ENCODE peak calls at places on chromosomes 3 and 15, in four cellular contexts. L, F, U and Y are unnamed samples. For H3K27me3, H3K4me1 and H3K36me3, the result is how much of the 10 kb centered on the place peaks cover.

GRCh38 chr3:39491014-39491413 is 23.5 kb downstream of the MOBP start:
- DNase-seq in L (no peak), F (no peak), U (no peak), Y (no peak)

GRCh38 chr15:68342351-68342750 is 64.8 kb downstream of the FEM1B start:
- DNase-seq in L (no peak), F (no peak), U (no peak), Y (peak)

GRCh38 chr3:49351521-49352011 is 6.6 kb downstream of the GPX1 start:
- DNase-seq in L (peak), F (no peak), U (no peak), Y (no peak)

GRCh38 chr3:69866988-69867720 is 127.9 kb downstream of the MITF start:
- DNase-seq in L (peak), F (no peak), U (no peak), Y (no peak)

GRCh38 chr3:107927361-107928083 is 163.3 kb downstream of the CD47 start:
- DNase-seq in L (peak), F (peak), U (peak), Y (peak)

GRCh38 chr3:168581718-168582332 is 486.1 kb upstream of the GOLIM4 start:
- DNase-seq in L (peak), F (no peak), U (no peak), Y (no peak)

GRCh38 chr15:97978408-97979130 is 18.1 kb downstream of the ARRDC4 start:
- DNase-seq in L (peak), F (no peak), U (no peak), Y (no peak)

GRCh38 chr15:67824900-67825879 is at the start of gene SKOR1:
- DNase-seq in L (peak), F (no peak), U (no peak), Y (no peak)

GRCh38 chr3:134650431-134651346 is at the start of gene KY:
- DNase-seq in L (peak), F (peak), U (peak), Y (no peak)

GRCh38 chr3:71955549-71956373 is 170.8 kb upstream of the PROK2 start:
- DNase-seq in L (peak), F (peak), U (peak), Y (peak)

GRCh38 chr3:139870000-139870675 is 64.8 kb upstream of the CLSTN2 start:
- DNase-seq in L (no peak), F (no peak), U (no peak), Y (no peak)

GRCh38 chr3:141129049-141130038 is 78.2 kb downstream of the SPSB4 start:
- DNase-seq in L (no peak), F (peak), U (no peak), Y (peak)

GRCh38 chr15:28131946-28132345 is 32.8 kb upstream of the OCA2 start:
- DNase-seq in L (no peak), F (peak), U (no peak), Y (no peak)

GRCh38 chr3:105516972-105517371 is 150.3 kb downstream of the ALCAM start:
- DNase-seq in L (peak), F (no peak), U (no peak), Y (no peak)

GRCh38 chr3:192917258-192917507 is 473 bp downstream of the MB21D2 start:
- DNase-seq in L (no peak), F (no peak), U (no peak), Y (no peak)

GRCh38 chr15:69161878-69162213 is 1.4 kb downstream of the GLCE start:
- DNase-seq in L (no peak), F (no peak), U (no peak), Y (no peak)

GRCh38 chr3:193261970-193262369 is 20.9 kb downstream of the PLAAT1 start:
- DNase-seq in L (no peak), F (no peak), U (no peak), Y (no peak)

GRCh38 chr3:70829101-70829500 is 516.7 kb upstream of the MDFIC2 start:
- DNase-seq in L (no peak), F (no peak), U (no peak), Y (no peak)

GRCh38 chr3:150890320-150890719 is 14.9 kb downstream of the MINDY4B start:
- DNase-seq in L (no peak), F (no peak), U (no peak), Y (no peak)

GRCh38 chr3:126340081-126340511 is 17.1 kb downstream of the KLF15 start:
- DNase-seq in L (no peak), F (peak), U (peak), Y (peak)

GRCh38 chr3:184491867-184492615 is 69.5 kb upstream of the EPHB3 start:
- DNase-seq in L (no peak), F (no peak), U (peak), Y (no peak)

GRCh38 chr15:57654136-57654845 is 52.2 kb upstream of the POLR2M start:
- DNase-seq in L (no peak), F (no peak), U (no peak), Y (no peak)

GRCh38 chr15:81023483-81024264 is 23.0 kb downstream of the TLNRD1 start:
- DNase-seq in L (peak), F (peak), U (peak), Y (peak)

GRCh38 chr3:108036984-108037741 is 53.7 kb downstream of the CD47 start:
- DNase-seq in L (no peak), F (no peak), U (no peak), Y (no peak)

GRCh38 chr3:123229145-123229544 is 27.4 kb downstream of the SEC22A start:
- DNase-seq in L (peak), F (no peak), U (no peak), Y (no peak)

GRCh38 chr15:99616129-99616528 is 50.3 kb downstream of the MEF2A start:
- DNase-seq in L (no peak), F (no peak), U (no peak), Y (no peak)

GRCh38 chr3:170493712-170494182 is 75.1 kb downstream of the CLDN11 start:
- DNase-seq in L (no peak), F (no peak), U (no peak), Y (no peak)
- H3K27me3 ChIP-seq in L (under half), F (under half), U (under half), Y (under half)

GRCh38 chr3:177062052-177062732 is 135.1 kb downstream of the TBL1XR1 start:
- DNase-seq in L (no peak), F (no peak), U (no peak), Y (no peak)
- H3K4me1 ChIP-seq in L (under half), F (half or more), U (under half), Y (under half)

DNA sequence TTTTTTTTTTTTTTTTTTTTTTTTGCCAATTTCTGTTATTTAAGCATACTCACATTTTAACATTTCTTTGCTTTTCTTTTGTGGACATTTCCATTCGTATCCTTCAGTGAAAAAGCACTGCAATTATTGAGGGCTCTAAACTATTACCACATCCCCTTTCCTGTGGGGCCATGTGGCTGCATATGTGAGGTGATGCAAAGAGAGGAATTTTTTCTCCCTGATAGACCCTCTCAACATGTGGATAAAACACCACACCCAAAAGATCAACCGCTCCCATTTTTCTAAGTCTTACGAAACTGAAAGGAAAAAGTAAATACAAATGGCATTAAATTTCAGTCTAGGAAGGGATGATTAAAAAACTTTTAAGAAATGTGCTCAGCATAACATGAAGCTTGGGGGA is 68.8 kb downstream of the DNAJC13 start:
- DNase-seq in L (no peak), F (no peak), U (no peak), Y (no peak)
- H3K36me3 ChIP-seq in L (under half), F (half or more), U (under half), Y (half or more)

GRCh38 chr3:186352369-186352768 is 9.7 kb downstream of the DGKG start:
- DNase-seq in L (no peak), F (peak), U (no peak), Y (no peak)

GRCh38 chr3:186356152-186356551 is 5.9 kb downstream of the DGKG start:
- DNase-seq in L (no peak), F (peak), U (no peak), Y (no peak)

GRCh38 chr3:186359078-186359477 is 3.0 kb downstream of the DGKG start:
- DNase-seq in L (no peak), F (no peak), U (no peak), Y (no peak)

GRCh38 chr3:186354100-186354499 is 7.9 kb downstream of the DGKG start:
- DNase-seq in L (peak), F (peak), U (no peak), Y (no peak)
- H3K27me3 ChIP-seq in L (under half), F (under half), U (under half), Y (under half)

DNA sequence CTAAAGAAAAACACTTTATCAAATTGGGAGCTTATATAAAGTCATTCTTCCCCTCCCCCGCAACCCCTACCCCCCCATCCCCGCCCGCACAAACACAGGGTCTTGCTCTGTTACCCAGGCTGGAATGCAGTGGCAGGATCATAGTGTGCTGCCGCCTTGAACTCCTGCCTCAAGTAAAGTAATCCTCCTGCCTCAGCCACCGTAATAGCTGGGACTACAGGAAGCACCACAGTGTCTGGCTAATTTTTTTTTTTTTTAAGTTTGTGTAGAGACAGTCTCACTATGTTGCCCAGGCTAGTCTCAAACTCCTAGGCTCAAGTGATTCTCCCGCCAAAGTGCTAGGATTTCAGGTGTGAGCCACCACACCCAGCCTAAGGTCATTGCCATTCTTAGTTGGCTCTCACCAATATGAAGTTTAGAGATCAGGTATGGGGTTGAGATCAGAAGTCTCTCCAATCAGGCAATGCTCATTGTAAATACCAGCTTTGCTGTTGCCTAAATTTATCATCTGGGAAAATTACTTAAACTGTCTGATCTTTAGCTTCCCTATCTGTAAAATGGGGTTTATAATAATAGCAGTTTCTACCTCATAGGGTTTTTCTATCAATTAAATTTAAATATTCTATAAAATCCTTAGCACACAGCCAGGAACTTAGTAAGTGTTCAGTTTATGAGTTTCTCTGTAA is 60.3 kb downstream of the TGFBR2 start:
- DNase-seq in L (peak), F (no peak), U (no peak), Y (no peak)
- H3K4me1 ChIP-seq in L (under half), F (half or more), U (under half), Y (half or more)

GRCh38 chr3:14463330-14464216 is 61.2 kb downstream of the SLC6A6 start:
- DNase-seq in L (peak), F (no peak), U (no peak), Y (no peak)
- H3K36me3 ChIP-seq in L (under half), F (under half), U (under half), Y (half or more)

DNA sequence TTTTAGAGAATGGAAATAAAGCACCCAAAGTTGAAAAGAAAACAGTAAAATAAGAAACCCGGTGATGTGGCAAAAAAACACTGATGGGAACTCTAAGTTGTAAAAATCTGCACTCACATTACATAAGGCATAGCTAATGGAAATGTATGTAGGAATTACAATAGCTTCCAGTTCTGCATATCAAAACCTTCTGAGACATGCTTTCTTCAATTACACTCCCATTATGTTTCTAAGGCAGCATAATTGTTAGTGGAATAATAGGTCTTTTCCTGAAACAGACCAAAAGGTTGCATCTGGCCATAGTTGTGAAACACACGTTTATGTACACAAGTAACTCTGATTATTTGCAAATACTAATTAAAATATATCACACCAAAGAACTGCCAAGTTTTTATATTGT is 41.4 kb downstream of the SLC30A4 start:
- DNase-seq in L (no peak), F (no peak), U (no peak), Y (no peak)
- H3K27me3 ChIP-seq in L (under half), F (under half), U (under half), Y (under half)

GRCh38 chr3:195410546-195410945 is 32.3 kb downstream of the ACAP2 start:
- DNase-seq in L (no peak), F (no peak), U (no peak), Y (no peak)

GRCh38 chr3:195403841-195404408 is 38.9 kb downstream of the ACAP2 start:
- DNase-seq in L (no peak), F (no peak), U (no peak), Y (no peak)

GRCh38 chr3:195411831-195412230 is 31.0 kb downstream of the ACAP2 start:
- DNase-seq in L (no peak), F (no peak), U (no peak), Y (no peak)

GRCh38 chr3:195405646-195406045 is 37.2 kb downstream of the ACAP2 start:
- DNase-seq in L (no peak), F (no peak), U (no peak), Y (no peak)

DNA sequence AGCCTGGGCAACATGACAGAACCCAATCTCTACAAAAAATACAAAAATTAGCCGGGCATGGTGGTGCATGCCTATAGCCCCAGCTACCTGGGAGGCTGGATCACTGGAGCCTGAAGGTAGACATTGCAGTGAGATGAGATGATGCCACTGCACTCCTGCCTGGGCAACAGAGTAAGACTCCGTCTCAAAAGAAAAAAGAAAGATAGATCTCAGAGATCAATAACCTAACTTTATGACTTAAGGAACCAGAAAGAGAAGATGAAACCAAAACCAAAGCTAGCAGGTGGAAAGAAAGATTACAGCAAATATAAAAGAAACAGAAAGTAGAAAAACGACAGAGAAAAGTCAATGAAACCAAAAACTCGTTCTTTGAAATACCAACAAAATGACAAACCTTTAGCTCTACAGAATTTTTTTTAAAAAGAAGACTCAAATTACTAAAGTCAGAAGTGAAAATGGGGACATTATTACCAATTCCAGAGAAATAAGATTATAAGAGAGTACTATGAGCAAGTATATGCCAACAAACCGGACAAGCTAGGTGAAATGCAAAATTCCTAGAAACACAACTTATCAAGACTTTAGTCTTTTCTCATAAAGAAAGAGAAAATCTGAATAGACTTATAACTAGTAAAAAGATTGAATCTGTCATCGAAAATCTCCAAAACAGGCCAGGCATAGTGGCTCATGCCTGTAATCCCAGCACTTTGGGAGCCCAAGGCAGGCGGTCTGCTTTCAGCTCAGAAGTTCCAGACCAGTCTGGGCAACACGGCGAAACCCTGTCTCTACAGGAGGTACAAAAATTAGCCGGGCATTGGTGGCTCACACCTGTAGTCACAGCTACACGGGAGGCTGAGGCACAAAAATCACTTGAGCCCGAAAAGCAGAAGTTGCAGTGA is 35.1 kb downstream of the ACAP2 start:
- DNase-seq in L (no peak), F (no peak), U (no peak), Y (no peak)
- H3K4me1 ChIP-seq in L (under half), F (under half), U (under half), Y (under half)

DNA sequence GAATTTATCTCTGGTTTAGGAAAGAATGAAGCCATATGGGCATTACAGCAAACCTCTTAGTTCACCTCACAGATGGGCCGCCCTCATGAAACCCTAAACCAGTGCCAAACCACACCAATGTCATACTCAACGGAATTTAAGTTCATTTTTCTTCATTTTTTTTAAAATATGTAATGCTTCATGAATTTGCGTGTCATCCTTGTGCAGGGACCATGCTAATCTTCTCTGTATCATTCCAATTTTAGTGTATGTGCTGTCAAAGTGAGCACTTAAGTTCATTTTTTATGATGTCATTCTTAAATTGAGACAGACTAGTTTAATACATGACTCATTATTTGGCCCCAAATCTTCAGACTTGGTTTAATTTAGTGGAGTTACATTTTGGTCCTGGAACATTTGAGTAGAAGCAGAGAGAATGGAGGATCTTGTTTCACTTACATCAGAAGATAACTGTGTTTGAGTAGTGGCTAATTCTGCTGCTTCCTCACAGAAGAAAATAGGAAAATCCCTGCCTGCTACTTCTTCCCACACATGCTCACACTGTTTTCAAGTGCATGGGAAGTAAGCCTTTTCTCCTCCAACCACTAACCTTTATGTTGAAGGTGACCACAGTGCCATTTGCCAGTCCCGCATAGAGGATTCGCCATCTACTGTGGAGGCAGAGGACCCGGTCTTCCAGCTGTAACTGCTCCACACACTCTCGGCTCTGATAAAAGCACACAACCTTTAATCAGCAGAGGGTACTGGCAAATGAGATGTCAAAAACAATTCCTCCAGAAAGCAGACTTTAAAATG is 63.3 kb downstream of the ZNF106 start:
- DNase-seq in L (no peak), F (no peak), U (no peak), Y (no peak)
- H3K36me3 ChIP-seq in L (under half), F (half or more), U (half or more), Y (half or more)

GRCh38 chr3:98185180-98185579 is 18.7 kb downstream of the OR5H15 start:
- DNase-seq in L (peak), F (no peak), U (no peak), Y (no peak)

DNA sequence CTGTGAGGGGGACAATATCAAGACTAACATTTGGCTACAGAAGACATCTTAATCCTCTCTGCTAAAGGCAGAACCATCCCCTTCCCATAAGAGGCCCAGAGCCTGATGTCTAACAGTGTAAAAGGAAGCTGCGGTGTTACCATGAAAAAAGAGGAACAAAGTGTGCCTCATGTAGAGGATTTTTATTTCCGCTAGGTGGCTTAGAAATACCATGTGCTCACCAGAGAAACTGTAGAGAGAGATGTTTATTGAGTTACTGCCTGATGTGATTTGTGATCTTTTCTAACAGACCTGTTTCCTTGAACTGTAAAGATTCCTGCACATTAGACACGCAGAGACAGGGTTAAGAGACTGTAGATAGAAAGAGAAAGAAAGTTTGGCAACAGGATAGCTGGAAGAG is 22.1 kb downstream of the OR5H15 start:
- DNase-seq in L (peak), F (no peak), U (no peak), Y (no peak)
- H3K27me3 ChIP-seq in L (under half), F (under half), U (under half), Y (under half)